ENCODE peak calls at places on chromosomes 6 and 20, in seven cellular contexts. C is GM03348, Y is brain microvascular endothelial cell, Z is fibroblast of lung, E is GM04504, A is AG08396, B is neural progenitor cell. K is an unnamed sample.

GRCh38 chr6:25504661-25505060 is 147.4 kb upstream of the SCGN start:
- DNase-seq in C (peak), B (peak), Z (peak), E (peak), Y (no peak), A (no peak), K (peak)

GRCh38 chr6:16570221-16570553 is 191.1 kb downstream of the ATXN1 start:
- DNase-seq in E (no peak), C (no peak), Z (no peak), B (no peak), Y (no peak), A (no peak), K (no peak)

GRCh38 chr6:4487538-4487937 is 288.7 kb upstream of the CDYL start:
- DNase-seq in A (no peak), C (no peak), Y (no peak), Z (no peak), B (no peak), E (no peak), K (no peak)

GRCh38 chr20:8670207-8670899 is 398.5 kb upstream of the PLCB4 start:
- DNase-seq in B (no peak), Z (no peak), C (no peak), E (no peak), A (no peak), Y (no peak), K (no peak)

GRCh38 chr6:27321901-27322300 is 9.8 kb upstream of the POM121L2 start:
- DNase-seq in B (no peak), C (no peak), A (no peak), Y (no peak), Z (no peak), E (no peak), K (no peak)

GRCh38 chr6:117344444-117345291 is 79.3 kb downstream of the VGLL2 start:
- DNase-seq in Z (no peak), Y (no peak), B (no peak), C (no peak), E (no peak), A (no peak), K (no peak)

GRCh38 chr20:13665709-13666108 is 27.0 kb upstream of the TASP1 start:
- DNase-seq in Y (no peak), B (no peak), C (no peak), A (no peak), Z (no peak), E (no peak), K (no peak)

GRCh38 chr6:96520039-96520850 is 1.4 kb upstream of the UFL1 start:
- DNase-seq in A (no peak), E (no peak), Z (peak), B (no peak), C (no peak), Y (peak), K (peak)

GRCh38 chr6:8215631-8216030 is 113.3 kb upstream of the EEF1E1 start:
- DNase-seq in A (peak), Y (peak), B (no peak), Z (peak), E (no peak), C (peak), K (peak)

GRCh38 chr6:31908791-31909190 is 6.9 kb upstream of the ZBTB12 start:
- DNase-seq in Y (peak), C (no peak), A (no peak), E (no peak), B (no peak), Z (peak), K (no peak)

GRCh38 chr6:3162565-3163247 is 5.4 kb upstream of the TUBB2A start:
- DNase-seq in B (peak), Y (peak), Z (peak), C (peak), A (peak), E (peak), K (peak)

GRCh38 chr6:37549186-37549957 is 49.7 kb upstream of the CCDC167 start:
- DNase-seq in Z (no peak), C (no peak), A (no peak), Y (no peak), E (no peak), B (no peak), K (no peak)

GRCh38 chr6:137237413-137238170 is 18.4 kb upstream of the IFNGR1 start:
- DNase-seq in E (peak), Z (peak), C (no peak), Y (peak), A (no peak), B (no peak), K (peak)

GRCh38 chr6:108501559-108501958 is 59.2 kb upstream of the FOXO3 start:
- DNase-seq in Y (peak), A (no peak), E (no peak), C (no peak), Z (peak), B (no peak), K (peak)

K was measured in osteoblast.